ENCODE peak calls at places on chromosomes 12 and 14, in nine cellular contexts. One of them, this sample, is unnamed.

GRCh38 chr14:76514599-76514998 is 138.7 kb downstream of the ESRRB start:
- DNase-seq in CD8-positive, alpha-beta T cell: no peak
- DNase-seq in SK-N-SH: no peak
- DNase-seq in heart left ventricle: no peak
- DNase-seq in heart right ventricle: no peak
- DNase-seq in GM12865: peak; percentile 55
- DNase-seq in foreskin fibroblast: no peak
- DNase-seq in epithelial cell of esophagus: peak; percentile 66
- DNase-seq in tibial artery: no peak
- DNase-seq in this sample: peak; percentile 37

GRCh38 chr12:79547735-79548347 is 142.9 kb downstream of the PAWR start:
- DNase-seq in CD8-positive, alpha-beta T cell: no peak
- DNase-seq in SK-N-SH: peak; percentile 56
- DNase-seq in heart left ventricle: no peak
- DNase-seq in heart right ventricle: no peak
- DNase-seq in GM12865: peak; percentile 50
- DNase-seq in foreskin fibroblast: peak; percentile 78
- DNase-seq in epithelial cell of esophagus: peak; percentile 75
- DNase-seq in tibial artery: peak; percentile 38
- DNase-seq in this sample: no peak

GRCh38 chr12:89863968-89864367 is 155.3 kb upstream of the ATP2B1 start:
- DNase-seq in CD8-positive, alpha-beta T cell: no peak
- DNase-seq in SK-N-SH: no peak
- DNase-seq in heart left ventricle: no peak
- DNase-seq in heart right ventricle: no peak
- DNase-seq in GM12865: peak; percentile 52
- DNase-seq in foreskin fibroblast: no peak
- DNase-seq in epithelial cell of esophagus: no peak
- DNase-seq in tibial artery: no peak
- DNase-seq in this sample: no peak

GRCh38 chr14:55245657-55246268 is 25.5 kb upstream of the FBXO34 start:
- DNase-seq in CD8-positive, alpha-beta T cell: no peak
- DNase-seq in SK-N-SH: no peak
- DNase-seq in heart left ventricle: no peak
- DNase-seq in heart right ventricle: no peak
- DNase-seq in GM12865: peak; percentile 55
- DNase-seq in foreskin fibroblast: no peak
- DNase-seq in epithelial cell of esophagus: peak; percentile 51
- DNase-seq in tibial artery: no peak
- DNase-seq in this sample: no peak

GRCh38 chr14:100654814-100655795 is 67.9 kb upstream of the BEGAIN start:
- DNase-seq in CD8-positive, alpha-beta T cell: peak; percentile 29
- DNase-seq in SK-N-SH: peak; percentile 84
- DNase-seq in heart left ventricle: no peak
- DNase-seq in heart right ventricle: peak; percentile 40
- DNase-seq in GM12865: peak; percentile 33
- DNase-seq in foreskin fibroblast: no peak
- DNase-seq in epithelial cell of esophagus: peak; percentile 18
- DNase-seq in tibial artery: no peak
- DNase-seq in this sample: no peak

GRCh38 chr14:89675590-89675989 is 258.6 kb upstream of the FOXN3 start:
- DNase-seq in CD8-positive, alpha-beta T cell: no peak
- DNase-seq in SK-N-SH: no peak
- DNase-seq in heart left ventricle: no peak
- DNase-seq in heart right ventricle: no peak
- DNase-seq in GM12865: no peak
- DNase-seq in foreskin fibroblast: no peak
- DNase-seq in epithelial cell of esophagus: no peak
- DNase-seq in tibial artery: no peak
- DNase-seq in this sample: no peak

GRCh38 chr12:115697341-115697740 is 580.2 kb downstream of the MED13L start:
- DNase-seq in CD8-positive, alpha-beta T cell: no peak
- DNase-seq in SK-N-SH: no peak
- DNase-seq in heart left ventricle: no peak
- DNase-seq in heart right ventricle: no peak
- DNase-seq in GM12865: no peak
- DNase-seq in foreskin fibroblast: no peak
- DNase-seq in epithelial cell of esophagus: no peak
- DNase-seq in tibial artery: no peak
- DNase-seq in this sample: no peak

GRCh38 chr14:20799955-20800544 is 2.6 kb downstream of the RNASE1 start:
- DNase-seq in CD8-positive, alpha-beta T cell: no peak
- DNase-seq in SK-N-SH: no peak
- DNase-seq in heart left ventricle: peak; percentile 75
- DNase-seq in heart right ventricle: peak; percentile 44
- DNase-seq in GM12865: no peak
- DNase-seq in foreskin fibroblast: no peak
- DNase-seq in epithelial cell of esophagus: no peak
- DNase-seq in tibial artery: peak; percentile 56
- DNase-seq in this sample: peak; percentile 72

GRCh38 chr14:58072288-58073071 is 79.5 kb downstream of the ARMH4 start:
- DNase-seq in CD8-positive, alpha-beta T cell: peak; percentile 9
- DNase-seq in SK-N-SH: peak; percentile 46
- DNase-seq in heart left ventricle: peak; percentile 38
- DNase-seq in heart right ventricle: no peak
- DNase-seq in GM12865: peak; percentile 78
- DNase-seq in foreskin fibroblast: peak; percentile 33
- DNase-seq in epithelial cell of esophagus: peak; percentile 77
- DNase-seq in tibial artery: peak; percentile 22
- DNase-seq in this sample: no peak

GRCh38 chr12:113837059-113837458 is 129.1 kb downstream of the RBM19 start:
- DNase-seq in CD8-positive, alpha-beta T cell: no peak
- DNase-seq in SK-N-SH: no peak
- DNase-seq in heart left ventricle: no peak
- DNase-seq in heart right ventricle: no peak
- DNase-seq in GM12865: no peak
- DNase-seq in foreskin fibroblast: no peak
- DNase-seq in epithelial cell of esophagus: no peak
- DNase-seq in tibial artery: no peak
- DNase-seq in this sample: no peak

GRCh38 chr12:95956557-95957145 is 13.5 kb downstream of the AMDHD1 start:
- DNase-seq in CD8-positive, alpha-beta T cell: no peak
- DNase-seq in SK-N-SH: no peak
- DNase-seq in heart left ventricle: no peak
- DNase-seq in heart right ventricle: no peak
- DNase-seq in GM12865: no peak
- DNase-seq in foreskin fibroblast: no peak
- DNase-seq in epithelial cell of esophagus: no peak
- DNase-seq in tibial artery: no peak
- DNase-seq in this sample: no peak

GRCh38 chr14:101400815-101401214 is 160.5 kb upstream of the DIO3 start:
- DNase-seq in CD8-positive, alpha-beta T cell: no peak
- DNase-seq in SK-N-SH: no peak
- DNase-seq in heart left ventricle: no peak
- DNase-seq in heart right ventricle: no peak
- DNase-seq in GM12865: no peak
- DNase-seq in foreskin fibroblast: peak; percentile 6
- DNase-seq in epithelial cell of esophagus: no peak
- DNase-seq in tibial artery: no peak
- DNase-seq in this sample: no peak

GRCh38 chr14:73058923-73059311 is 583 bp downstream of the RBM25 start:
- DNase-seq in CD8-positive, alpha-beta T cell: no peak
- DNase-seq in SK-N-SH: peak; percentile 62
- DNase-seq in heart left ventricle: no peak
- DNase-seq in heart right ventricle: no peak
- DNase-seq in GM12865: no peak
- DNase-seq in foreskin fibroblast: no peak
- DNase-seq in epithelial cell of esophagus: peak; percentile 32
- DNase-seq in tibial artery: peak; percentile 45
- DNase-seq in this sample: no peak

GRCh38 chr14:64792871-64793560 is 86.7 kb downstream of the SPTB start:
- DNase-seq in CD8-positive, alpha-beta T cell: no peak
- DNase-seq in SK-N-SH: no peak
- DNase-seq in heart left ventricle: no peak
- DNase-seq in heart right ventricle: no peak
- DNase-seq in GM12865: peak; percentile 24
- DNase-seq in foreskin fibroblast: no peak
- DNase-seq in epithelial cell of esophagus: no peak
- DNase-seq in tibial artery: no peak
- DNase-seq in this sample: peak; percentile 47
- H3K4me3 ChIP-seq in CD8-positive, alpha-beta T cell: no peak overlapping the region
- H3K4me3 ChIP-seq in SK-N-SH: no peak overlapping the region
- H3K4me3 ChIP-seq in heart left ventricle: no peak overlapping the region
- H3K4me3 ChIP-seq in heart right ventricle: no peak overlapping the region
- H3K4me3 ChIP-seq in GM12865: no peak overlapping the region
- H3K4me3 ChIP-seq in foreskin fibroblast: no peak overlapping the region
- H3K4me3 ChIP-seq in epithelial cell of esophagus: no peak overlapping the region
- H3K4me3 ChIP-seq in tibial artery: no peak overlapping the region
- H3K4me3 ChIP-seq in this sample: no peak overlapping the region

DNA sequence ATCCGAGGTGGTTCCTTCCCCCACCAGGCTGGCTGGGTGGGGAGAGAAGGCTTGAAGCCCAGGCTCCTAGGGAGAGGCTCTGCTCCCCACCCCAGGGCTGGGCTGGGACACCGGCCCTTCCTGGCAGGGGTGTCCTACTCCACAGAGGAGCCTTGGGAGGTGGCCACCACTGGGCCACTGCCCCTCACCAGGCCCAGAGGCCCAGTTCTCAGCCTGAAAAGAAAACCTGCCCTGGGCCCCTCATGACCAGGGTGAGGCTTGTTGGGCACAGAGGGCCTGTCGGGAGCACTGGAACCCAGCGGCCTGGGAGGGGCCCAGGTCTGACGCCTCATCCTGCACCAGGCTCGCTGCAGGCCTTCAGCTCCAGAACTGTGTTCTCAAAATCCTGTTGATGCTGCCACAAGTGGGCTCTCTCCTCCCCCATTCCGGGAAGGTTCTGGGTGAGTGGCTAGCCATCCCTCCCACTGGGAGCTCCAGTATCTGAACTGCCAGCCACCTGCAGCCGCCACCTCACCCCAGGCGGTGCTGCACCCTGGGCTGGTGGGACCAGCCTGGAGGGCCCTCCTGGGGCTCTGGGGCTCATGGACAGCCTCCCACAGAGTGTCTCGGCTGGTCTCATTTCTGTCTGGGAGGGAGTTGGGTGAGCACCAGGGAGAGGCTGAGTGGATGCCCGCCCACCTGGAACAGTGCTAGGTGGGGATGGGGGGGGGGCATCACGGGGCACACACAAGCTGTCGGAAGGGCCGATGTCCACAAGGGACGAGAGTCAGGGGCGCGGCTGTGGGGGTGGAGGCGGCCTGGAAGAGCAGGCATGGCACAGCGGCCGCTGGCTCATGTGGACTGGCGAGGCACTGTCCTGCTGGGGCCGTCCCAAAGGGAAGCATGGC is 11.8 kb downstream of the BAG5 start:
- DNase-seq in CD8-positive, alpha-beta T cell: no peak
- DNase-seq in SK-N-SH: peak; percentile 35
- DNase-seq in heart left ventricle: peak; percentile 31
- DNase-seq in heart right ventricle: peak; percentile 24
- DNase-seq in GM12865: no peak
- DNase-seq in foreskin fibroblast: no peak
- DNase-seq in epithelial cell of esophagus: no peak
- DNase-seq in tibial artery: no peak
- DNase-seq in this sample: peak; percentile 68
- H3K4me3 ChIP-seq in CD8-positive, alpha-beta T cell: no peak overlapping the region
- H3K4me3 ChIP-seq in SK-N-SH: no peak overlapping the region
- H3K4me3 ChIP-seq in heart left ventricle: peak overlapping the region; percentile 31
- H3K4me3 ChIP-seq in heart right ventricle: no peak overlapping the region
- H3K4me3 ChIP-seq in GM12865: no peak overlapping the region
- H3K4me3 ChIP-seq in foreskin fibroblast: no peak overlapping the region
- H3K4me3 ChIP-seq in epithelial cell of esophagus: no peak overlapping the region
- H3K4me3 ChIP-seq in tibial artery: peak overlapping the region; percentile 32
- H3K4me3 ChIP-seq in this sample: peak overlapping the region; percentile 19

GRCh38 chr14:41607966-41608663 is 1.4 kb downstream of the LRFN5 start:
- DNase-seq in CD8-positive, alpha-beta T cell: no peak
- DNase-seq in SK-N-SH: no peak
- DNase-seq in heart left ventricle: no peak
- DNase-seq in heart right ventricle: no peak
- DNase-seq in GM12865: no peak
- DNase-seq in foreskin fibroblast: no peak
- DNase-seq in epithelial cell of esophagus: no peak
- DNase-seq in tibial artery: no peak
- DNase-seq in this sample: no peak

GRCh38 chr14:41604793-41605534 is 1.7 kb upstream of the LRFN5 start:
- DNase-seq in CD8-positive, alpha-beta T cell: no peak
- DNase-seq in SK-N-SH: no peak
- DNase-seq in heart left ventricle: peak; percentile 55
- DNase-seq in heart right ventricle: peak; percentile 43
- DNase-seq in GM12865: no peak
- DNase-seq in foreskin fibroblast: peak; percentile 52
- DNase-seq in epithelial cell of esophagus: no peak
- DNase-seq in tibial artery: no peak
- DNase-seq in this sample: peak; percentile 59

GRCh38 chr14:41605550-41606248 is 977 bp upstream of the LRFN5 start:
- DNase-seq in CD8-positive, alpha-beta T cell: no peak
- DNase-seq in SK-N-SH: no peak
- DNase-seq in heart left ventricle: peak; percentile 21
- DNase-seq in heart right ventricle: no peak
- DNase-seq in GM12865: no peak
- DNase-seq in foreskin fibroblast: no peak
- DNase-seq in epithelial cell of esophagus: no peak
- DNase-seq in tibial artery: no peak
- DNase-seq in this sample: no peak

GRCh38 chr14:41607119-41607785 is 576 bp downstream of the LRFN5 start:
- DNase-seq in CD8-positive, alpha-beta T cell: no peak
- DNase-seq in SK-N-SH: no peak
- DNase-seq in heart left ventricle: no peak
- DNase-seq in heart right ventricle: no peak
- DNase-seq in GM12865: no peak
- DNase-seq in foreskin fibroblast: no peak
- DNase-seq in epithelial cell of esophagus: no peak
- DNase-seq in tibial artery: no peak
- DNase-seq in this sample: no peak

GRCh38 chr14:41606249-41607118 is at the start of gene LRFN5:
- DNase-seq in CD8-positive, alpha-beta T cell: no peak
- DNase-seq in SK-N-SH: peak; percentile 53
- DNase-seq in heart left ventricle: peak; percentile 60
- DNase-seq in heart right ventricle: peak; percentile 45
- DNase-seq in GM12865: no peak
- DNase-seq in foreskin fibroblast: no peak
- DNase-seq in epithelial cell of esophagus: peak; percentile 32
- DNase-seq in tibial artery: no peak
- DNase-seq in this sample: peak; percentile 59
- H3K4me3 ChIP-seq in CD8-positive, alpha-beta T cell: peak within 1 kb of the TSS; percentile 29
- H3K4me3 ChIP-seq in SK-N-SH: peak within 1 kb of the TSS; percentile 38
- H3K4me3 ChIP-seq in heart left ventricle: peak within 1 kb of the TSS; percentile 51
- H3K4me3 ChIP-seq in heart right ventricle: peak within 1 kb of the TSS; percentile 51
- H3K4me3 ChIP-seq in GM12865: no peak within 1 kb of the TSS
- H3K4me3 ChIP-seq in foreskin fibroblast: peak within 1 kb of the TSS; percentile 81
- H3K4me3 ChIP-seq in epithelial cell of esophagus: peak within 1 kb of the TSS; percentile 18
- H3K4me3 ChIP-seq in tibial artery: peak within 1 kb of the TSS; percentile 62
- H3K4me3 ChIP-seq in this sample: peak within 1 kb of the TSS; percentile 52

DNA sequence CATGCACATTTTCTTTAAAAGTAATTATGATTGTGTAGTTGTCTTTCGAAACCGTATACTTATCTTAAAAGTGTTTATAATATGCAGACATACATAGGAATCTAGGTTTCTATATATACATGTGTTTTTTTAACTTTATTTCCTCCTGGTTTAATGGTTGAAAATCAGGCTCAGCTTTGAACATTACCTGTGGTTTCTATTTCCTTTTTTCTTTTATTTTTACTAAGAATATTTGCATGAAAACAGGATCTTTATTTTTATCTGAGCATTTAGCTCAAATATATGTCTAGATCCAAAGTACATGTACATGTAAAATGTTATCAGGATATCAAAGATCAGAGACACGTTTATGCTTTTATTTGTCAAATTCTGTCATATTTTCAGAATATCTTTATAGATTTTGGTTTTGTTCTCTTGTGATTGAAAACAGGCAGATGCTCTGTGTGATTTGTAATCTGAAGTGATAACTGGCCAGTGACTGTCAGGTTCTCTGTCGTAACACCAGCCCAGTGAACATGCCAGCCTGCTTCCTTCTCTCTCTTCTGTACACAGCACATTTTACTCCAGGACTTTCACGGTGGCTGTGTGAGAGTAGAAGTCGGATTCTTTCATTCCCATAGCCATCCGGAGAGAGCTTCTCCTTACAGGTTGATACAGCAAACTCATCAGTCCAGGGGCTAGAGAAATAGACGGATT is 13.7 kb downstream of the TCTN1 start:
- DNase-seq in CD8-positive, alpha-beta T cell: no peak
- DNase-seq in SK-N-SH: no peak
- DNase-seq in heart left ventricle: no peak
- DNase-seq in heart right ventricle: no peak
- DNase-seq in GM12865: no peak
- DNase-seq in foreskin fibroblast: no peak
- DNase-seq in epithelial cell of esophagus: no peak
- DNase-seq in tibial artery: no peak
- DNase-seq in this sample: no peak
- H3K4me3 ChIP-seq in CD8-positive, alpha-beta T cell: no peak overlapping the region
- H3K4me3 ChIP-seq in SK-N-SH: no peak overlapping the region
- H3K4me3 ChIP-seq in heart left ventricle: no peak overlapping the region
- H3K4me3 ChIP-seq in heart right ventricle: no peak overlapping the region
- H3K4me3 ChIP-seq in GM12865: no peak overlapping the region
- H3K4me3 ChIP-seq in foreskin fibroblast: no peak overlapping the region
- H3K4me3 ChIP-seq in epithelial cell of esophagus: no peak overlapping the region
- H3K4me3 ChIP-seq in tibial artery: no peak overlapping the region
- H3K4me3 ChIP-seq in this sample: no peak overlapping the region

This sample was measured in upper lobe of right lung.